ENCODE peak calls at places on chromosomes 4 and X, in nine cellular contexts. One of them, this sample, is unnamed.

GRCh38 chrX:45769919-45770582 is 569.4 kb upstream of the DIPK2B start:
- DNase-seq in MM.1S: no peak
- DNase-seq in WERI-Rb-1: no peak
- DNase-seq in PC-9: peak; percentile 73
- DNase-seq in SJSA1: peak; percentile 87
- DNase-seq in uterus: peak; percentile 83
- DNase-seq in BJ: peak; percentile 68
- DNase-seq in body of pancreas: peak; percentile 70
- DNase-seq in lung: peak; percentile 72
- DNase-seq in this sample: no peak

GRCh38 chr4:187118166-187118565 is 394.5 kb upstream of the FAT1 start:
- DNase-seq in lung: no peak
- DNase-seq in body of pancreas: no peak
- DNase-seq in MM.1S: no peak
- DNase-seq in PC-9: no peak
- DNase-seq in uterus: no peak
- DNase-seq in BJ: no peak
- DNase-seq in WERI-Rb-1: no peak
- DNase-seq in SJSA1: no peak
- DNase-seq in this sample: no peak

GRCh38 chrX:14673764-14674163 is 144.4 kb downstream of the GLRA2 start:
- DNase-seq in uterus: no peak
- DNase-seq in lung: no peak
- DNase-seq in body of pancreas: no peak
- DNase-seq in BJ: peak; percentile 34
- DNase-seq in WERI-Rb-1: no peak
- DNase-seq in PC-9: peak; percentile 89
- DNase-seq in MM.1S: no peak
- DNase-seq in SJSA1: peak; percentile 50
- DNase-seq in this sample: no peak

GRCh38 chrX:31508338-31508737 is 436.5 kb upstream of the FTHL17 start:
- DNase-seq in uterus: no peak
- DNase-seq in lung: no peak
- DNase-seq in body of pancreas: peak; percentile 22
- DNase-seq in BJ: no peak
- DNase-seq in MM.1S: no peak
- DNase-seq in SJSA1: no peak
- DNase-seq in WERI-Rb-1: no peak
- DNase-seq in PC-9: no peak
- DNase-seq in this sample: no peak

GRCh38 chrX:7263961-7264360 is 116.0 kb upstream of the PUDP start:
- DNase-seq in WERI-Rb-1: no peak
- DNase-seq in lung: no peak
- DNase-seq in body of pancreas: no peak
- DNase-seq in MM.1S: no peak
- DNase-seq in SJSA1: no peak
- DNase-seq in PC-9: peak; percentile 65
- DNase-seq in BJ: no peak
- DNase-seq in uterus: no peak
- DNase-seq in this sample: no peak

GRCh38 chrX:130789793-130790192 is 113.2 kb downstream of the ENOX2 start:
- DNase-seq in BJ: no peak
- DNase-seq in MM.1S: no peak
- DNase-seq in body of pancreas: no peak
- DNase-seq in lung: no peak
- DNase-seq in SJSA1: no peak
- DNase-seq in WERI-Rb-1: no peak
- DNase-seq in PC-9: no peak
- DNase-seq in uterus: no peak
- DNase-seq in this sample: no peak

GRCh38 chr4:58871509-58871908 is 1761.3 kb upstream of the IGFBP7 start:
- DNase-seq in BJ: no peak
- DNase-seq in uterus: no peak
- DNase-seq in body of pancreas: no peak
- DNase-seq in MM.1S: no peak
- DNase-seq in PC-9: no peak
- DNase-seq in WERI-Rb-1: no peak
- DNase-seq in lung: no peak
- DNase-seq in SJSA1: no peak
- DNase-seq in this sample: no peak

GRCh38 chr4:74451214-74451661 is 6.3 kb downstream of the AREG start:
- DNase-seq in MM.1S: no peak
- DNase-seq in uterus: no peak
- DNase-seq in lung: no peak
- DNase-seq in SJSA1: peak; percentile 54
- DNase-seq in PC-9: peak; percentile 62
- DNase-seq in WERI-Rb-1: no peak
- DNase-seq in BJ: no peak
- DNase-seq in body of pancreas: no peak
- DNase-seq in this sample: no peak

GRCh38 chrX:39677585-39677984 is 420.2 kb downstream of the BCOR start:
- DNase-seq in SJSA1: no peak
- DNase-seq in WERI-Rb-1: no peak
- DNase-seq in BJ: no peak
- DNase-seq in uterus: no peak
- DNase-seq in body of pancreas: no peak
- DNase-seq in lung: no peak
- DNase-seq in PC-9: no peak
- DNase-seq in MM.1S: no peak
- DNase-seq in this sample: no peak

GRCh38 chrX:107714196-107714811 is 61.3 kb downstream of the TSC22D3 start:
- DNase-seq in body of pancreas: no peak
- DNase-seq in lung: no peak
- DNase-seq in PC-9: no peak
- DNase-seq in WERI-Rb-1: no peak
- DNase-seq in MM.1S: no peak
- DNase-seq in BJ: no peak
- DNase-seq in uterus: no peak
- DNase-seq in SJSA1: no peak
- DNase-seq in this sample: no peak

GRCh38 chr4:25637581-25638220 is 17.9 kb upstream of the SLC34A2 start:
- DNase-seq in MM.1S: no peak
- DNase-seq in BJ: no peak
- DNase-seq in lung: no peak
- DNase-seq in body of pancreas: no peak
- DNase-seq in SJSA1: no peak
- DNase-seq in PC-9: no peak
- DNase-seq in uterus: no peak
- DNase-seq in WERI-Rb-1: no peak
- DNase-seq in this sample: no peak

GRCh38 chrX:140274761-140275525 is 229.9 kb downstream of the SOX3 start:
- DNase-seq in uterus: no peak
- DNase-seq in lung: no peak
- DNase-seq in body of pancreas: no peak
- DNase-seq in SJSA1: peak; percentile 52
- DNase-seq in WERI-Rb-1: no peak
- DNase-seq in MM.1S: no peak
- DNase-seq in PC-9: no peak
- DNase-seq in BJ: no peak
- DNase-seq in this sample: peak; percentile 12

GRCh38 chr4:47031011-47031678 is at the start of gene GABRB1:
- DNase-seq in BJ: no peak
- DNase-seq in lung: peak; percentile 45
- DNase-seq in WERI-Rb-1: peak; percentile 57
- DNase-seq in PC-9: no peak
- DNase-seq in body of pancreas: peak; percentile 80
- DNase-seq in uterus: peak; percentile 40
- DNase-seq in SJSA1: peak; percentile 42
- DNase-seq in MM.1S: peak; percentile 28
- DNase-seq in this sample: peak; percentile 30

GRCh38 chr4:101584306-101584705 is 206.2 kb upstream of the BANK1 start:
- DNase-seq in BJ: no peak
- DNase-seq in WERI-Rb-1: no peak
- DNase-seq in SJSA1: no peak
- DNase-seq in PC-9: no peak
- DNase-seq in body of pancreas: no peak
- DNase-seq in lung: no peak
- DNase-seq in uterus: no peak
- DNase-seq in MM.1S: no peak
- DNase-seq in this sample: no peak

GRCh38 chrX:12142661-12143060 is 4.4 kb downstream of the FRMPD4 start:
- DNase-seq in SJSA1: no peak
- DNase-seq in MM.1S: peak; percentile 13
- DNase-seq in WERI-Rb-1: no peak
- DNase-seq in body of pancreas: no peak
- DNase-seq in PC-9: no peak
- DNase-seq in BJ: no peak
- DNase-seq in uterus: no peak
- DNase-seq in lung: no peak
- DNase-seq in this sample: no peak

GRCh38 chrX:12139934-12140611 is 1.8 kb downstream of the FRMPD4 start:
- DNase-seq in MM.1S: no peak
- DNase-seq in lung: no peak
- DNase-seq in PC-9: no peak
- DNase-seq in body of pancreas: no peak
- DNase-seq in SJSA1: no peak
- DNase-seq in uterus: no peak
- DNase-seq in BJ: no peak
- DNase-seq in WERI-Rb-1: no peak
- DNase-seq in this sample: no peak

GRCh38 chrX:12141511-12141910 is 3.2 kb downstream of the FRMPD4 start:
- DNase-seq in SJSA1: no peak
- DNase-seq in MM.1S: no peak
- DNase-seq in lung: no peak
- DNase-seq in uterus: no peak
- DNase-seq in BJ: no peak
- DNase-seq in WERI-Rb-1: no peak
- DNase-seq in body of pancreas: no peak
- DNase-seq in PC-9: no peak
- DNase-seq in this sample: no peak

GRCh38 chrX:12138366-12139313 is at the start of gene FRMPD4:
- DNase-seq in lung: no peak
- DNase-seq in body of pancreas: peak; percentile 12
- DNase-seq in SJSA1: peak; percentile 33
- DNase-seq in BJ: no peak
- DNase-seq in MM.1S: no peak
- DNase-seq in WERI-Rb-1: no peak
- DNase-seq in uterus: no peak
- DNase-seq in PC-9: no peak
- DNase-seq in this sample: peak; percentile 87

GRCh38 chrX:12137982-12138365 is 299 bp upstream of the FRMPD4 start:
- DNase-seq in BJ: no peak
- DNase-seq in lung: no peak
- DNase-seq in uterus: no peak
- DNase-seq in MM.1S: no peak
- DNase-seq in PC-9: no peak
- DNase-seq in WERI-Rb-1: no peak
- DNase-seq in body of pancreas: no peak
- DNase-seq in SJSA1: no peak
- DNase-seq in this sample: no peak
- H3K4me3 ChIP-seq in BJ: peak overlapping the region; percentile 50
- H3K4me3 ChIP-seq in lung: no peak overlapping the region
- H3K4me3 ChIP-seq in uterus: no peak overlapping the region
- H3K4me3 ChIP-seq in MM.1S: no peak overlapping the region
- H3K4me3 ChIP-seq in PC-9: no peak overlapping the region
- H3K4me3 ChIP-seq in WERI-Rb-1: no peak overlapping the region
- H3K4me3 ChIP-seq in body of pancreas: no peak overlapping the region
- H3K4me3 ChIP-seq in SJSA1: peak overlapping the region; percentile 33
- H3K4me3 ChIP-seq in this sample: peak overlapping the region; percentile 73

GRCh38 chrX:18945488-18945887 is 38.4 kb downstream of the PHKA2 start:
- DNase-seq in BJ: no peak
- DNase-seq in WERI-Rb-1: no peak
- DNase-seq in uterus: no peak
- DNase-seq in PC-9: no peak
- DNase-seq in MM.1S: no peak
- DNase-seq in body of pancreas: no peak
- DNase-seq in SJSA1: no peak
- DNase-seq in lung: no peak
- DNase-seq in this sample: no peak

GRCh38 chrX:18946157-18946556 is 37.8 kb downstream of the PHKA2 start:
- DNase-seq in SJSA1: no peak
- DNase-seq in WERI-Rb-1: no peak
- DNase-seq in uterus: no peak
- DNase-seq in BJ: no peak
- DNase-seq in MM.1S: no peak
- DNase-seq in PC-9: no peak
- DNase-seq in lung: no peak
- DNase-seq in body of pancreas: no peak
- DNase-seq in this sample: no peak

GRCh38 chrX:18938710-18939109 is 45.2 kb downstream of the PHKA2 start:
- DNase-seq in lung: no peak
- DNase-seq in SJSA1: no peak
- DNase-seq in MM.1S: no peak
- DNase-seq in BJ: no peak
- DNase-seq in body of pancreas: no peak
- DNase-seq in PC-9: peak; percentile 39
- DNase-seq in WERI-Rb-1: no peak
- DNase-seq in uterus: no peak
- DNase-seq in this sample: no peak

GRCh38 chrX:18944482-18944881 is 39.4 kb downstream of the PHKA2 start:
- DNase-seq in WERI-Rb-1: no peak
- DNase-seq in MM.1S: no peak
- DNase-seq in lung: no peak
- DNase-seq in uterus: no peak
- DNase-seq in SJSA1: no peak
- DNase-seq in body of pancreas: no peak
- DNase-seq in BJ: no peak
- DNase-seq in PC-9: no peak
- DNase-seq in this sample: no peak

GRCh38 chrX:18941896-18942295 is 42.0 kb downstream of the PHKA2 start:
- DNase-seq in uterus: no peak
- DNase-seq in SJSA1: no peak
- DNase-seq in body of pancreas: no peak
- DNase-seq in WERI-Rb-1: no peak
- DNase-seq in lung: no peak
- DNase-seq in BJ: no peak
- DNase-seq in MM.1S: no peak
- DNase-seq in PC-9: no peak
- DNase-seq in this sample: no peak
- H3K36me3 ChIP-seq in uterus: no peaks in the 10 kb centered on the region
- H3K36me3 ChIP-seq in SJSA1: peaks cover 2% of the 10 kb centered on the region
- H3K36me3 ChIP-seq in body of pancreas: no peaks in the 10 kb centered on the region
- H3K36me3 ChIP-seq in WERI-Rb-1: no peaks in the 10 kb centered on the region
- H3K36me3 ChIP-seq in lung: peaks cover 6% of the 10 kb centered on the region
- H3K36me3 ChIP-seq in BJ: peaks cover 3% of the 10 kb centered on the region
- H3K36me3 ChIP-seq in MM.1S: no peaks in the 10 kb centered on the region
- H3K36me3 ChIP-seq in PC-9: no peaks in the 10 kb centered on the region
- H3K36me3 ChIP-seq in this sample: peaks cover 8% of the 10 kb centered on the region

DNA sequence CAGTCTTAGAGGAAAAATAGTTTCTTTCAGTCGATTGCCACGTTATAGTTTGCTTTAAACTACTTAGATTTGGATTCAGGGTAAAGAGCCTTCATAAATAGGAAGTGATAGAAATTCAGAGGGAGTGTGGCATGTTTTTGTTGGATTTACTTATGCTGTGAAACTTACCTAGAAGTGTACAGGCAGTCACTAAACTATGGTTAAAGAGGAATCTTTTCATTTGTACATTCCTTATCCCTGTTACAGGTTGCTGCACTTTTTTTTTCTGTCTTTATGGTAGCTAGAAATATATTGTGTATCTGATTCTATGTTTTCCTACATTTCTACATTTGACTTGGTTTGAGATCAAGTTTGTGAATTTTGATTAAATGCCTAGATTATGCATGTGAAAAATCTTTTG is 19.1 kb downstream of the WWC2 start:
- DNase-seq in lung: no peak
- DNase-seq in PC-9: no peak
- DNase-seq in SJSA1: no peak
- DNase-seq in WERI-Rb-1: no peak
- DNase-seq in BJ: no peak
- DNase-seq in body of pancreas: no peak
- DNase-seq in MM.1S: no peak
- DNase-seq in uterus: no peak
- DNase-seq in this sample: no peak
- H3K4me3 ChIP-seq in lung: no peak overlapping the region
- H3K4me3 ChIP-seq in PC-9: no peak overlapping the region
- H3K4me3 ChIP-seq in SJSA1: no peak overlapping the region
- H3K4me3 ChIP-seq in WERI-Rb-1: no peak overlapping the region
- H3K4me3 ChIP-seq in BJ: no peak overlapping the region
- H3K4me3 ChIP-seq in body of pancreas: no peak overlapping the region
- H3K4me3 ChIP-seq in MM.1S: no peak overlapping the region
- H3K4me3 ChIP-seq in uterus: no peak overlapping the region
- H3K4me3 ChIP-seq in this sample: no peak overlapping the region

GRCh38 chr4:128876194-128876593 is 66.7 kb downstream of the JADE1 start:
- DNase-seq in BJ: no peak
- DNase-seq in PC-9: no peak
- DNase-seq in SJSA1: no peak
- DNase-seq in MM.1S: no peak
- DNase-seq in WERI-Rb-1: no peak
- DNase-seq in lung: no peak
- DNase-seq in body of pancreas: no peak
- DNase-seq in uterus: no peak
- DNase-seq in this sample: no peak
- H3K36me3 ChIP-seq in BJ: peaks cover 7% of the 10 kb centered on the region
- H3K36me3 ChIP-seq in PC-9: no peaks in the 10 kb centered on the region
- H3K36me3 ChIP-seq in SJSA1: peaks cover 35% of the 10 kb centered on the region
- H3K36me3 ChIP-seq in MM.1S: peaks cover 22% of the 10 kb centered on the region
- H3K36me3 ChIP-seq in WERI-Rb-1: peaks cover 16% of the 10 kb centered on the region
- H3K36me3 ChIP-seq in lung: peaks cover 13% of the 10 kb centered on the region
- H3K36me3 ChIP-seq in body of pancreas: peaks cover 11% of the 10 kb centered on the region
- H3K36me3 ChIP-seq in uterus: no peaks in the 10 kb centered on the region
- H3K36me3 ChIP-seq in this sample: peaks cover 16% of the 10 kb centered on the region